ENCODE peak calls at places on chromosomes 2 and 18, in nine cellular contexts. I, J, C, S, M, E, A, N and L are unnamed samples.

GRCh38 chr2:72198532-72199241 is 51.0 kb upstream of the CYP26B1 start:
- DNase-seq in I (no peak), A (no peak), C (no peak), M (no peak), E (no peak), N (no peak), S (no peak), J (peak), L (no peak)

GRCh38 chr2:148989882-148990493 is 48.5 kb upstream of the LYPD6B start:
- DNase-seq in M (no peak), C (no peak), E (no peak), N (peak), I (peak), J (peak), A (no peak), S (no peak), L (no peak)

GRCh38 chr2:226063704-226064390 is 664.3 kb downstream of the NYAP2 start:
- DNase-seq in N (no peak), A (no peak), C (no peak), I (no peak), J (peak), S (no peak), M (no peak), E (no peak), L (no peak)

GRCh38 chr2:30730736-30731135 is 76.5 kb downstream of the CAPN13 start:
- DNase-seq in A (no peak), J (no peak), C (no peak), M (no peak), S (no peak), E (no peak), N (no peak), I (no peak), L (no peak)

GRCh38 chr18:11987527-11987926 is 6.2 kb downstream of the IMPA2 start:
- DNase-seq in E (no peak), N (no peak), C (peak), M (no peak), I (no peak), A (no peak), S (no peak), J (peak), L (no peak)

GRCh38 chr2:70440621-70441020 is 113.0 kb downstream of the TGFA start:
- DNase-seq in C (no peak), A (peak), N (no peak), S (no peak), J (no peak), E (no peak), M (no peak), I (peak), L (no peak)

GRCh38 chr2:201781583-201782051 is 884 bp upstream of the ALS2 start:
- DNase-seq in J (no peak), A (peak), S (no peak), I (no peak), C (peak), N (no peak), E (no peak), M (no peak), L (peak)

GRCh38 chr18:28177828-28178635 is 1.1 kb upstream of the CDH2 start:
- DNase-seq in M (peak), I (peak), S (peak), E (no peak), A (no peak), N (no peak), J (peak), C (peak), L (peak)

GRCh38 chr2:225337183-225337582 is 62.3 kb upstream of the NYAP2 start:
- DNase-seq in J (peak), S (no peak), N (no peak), C (no peak), M (no peak), I (no peak), E (no peak), A (no peak), L (no peak)

GRCh38 chr2:159449504-159450124 is 163.1 kb upstream of the WDSUB1 start:
- DNase-seq in A (no peak), M (no peak), E (no peak), I (no peak), S (no peak), N (no peak), J (peak), C (no peak), L (no peak)

GRCh38 chr2:239246723-239247122 is 154.1 kb downstream of the HDAC4 start:
- DNase-seq in C (no peak), M (no peak), S (no peak), A (no peak), I (no peak), N (no peak), J (no peak), E (peak), L (no peak)

GRCh38 chr2:221596192-221596591 is 24.1 kb upstream of the EPHA4 start:
- DNase-seq in S (no peak), E (no peak), N (no peak), C (no peak), I (no peak), J (peak), A (no peak), M (no peak), L (no peak)

GRCh38 chr2:179344280-179344961 is 79.8 kb upstream of the SESTD1 start:
- DNase-seq in J (peak), I (no peak), S (no peak), E (no peak), A (no peak), M (no peak), C (no peak), N (no peak), L (no peak)

GRCh38 chr2:102841107-102841840 is 79.4 kb downstream of the TMEM182 start:
- DNase-seq in N (no peak), A (no peak), I (peak), M (peak), S (no peak), C (no peak), J (peak), E (peak), L (peak)

GRCh38 chr2:178874529-178875240 is 67.5 kb upstream of the TTN start:
- DNase-seq in C (no peak), I (no peak), A (no peak), J (no peak), S (no peak), E (no peak), M (no peak), N (no peak), L (no peak)

GRCh38 chr2:88239781-88240180 is 69.6 kb downstream of the THNSL2 start:
- DNase-seq in J (no peak), E (no peak), N (no peak), A (peak), I (no peak), M (no peak), C (no peak), S (no peak), L (no peak)

GRCh38 chr2:226295123-226295522 is 504.5 kb downstream of the IRS1 start:
- DNase-seq in I (no peak), M (no peak), J (no peak), E (no peak), C (no peak), A (no peak), S (no peak), N (no peak), L (no peak)

GRCh38 chr18:79949571-79950439 is 1.6 kb downstream of the SLC66A2 start:
- DNase-seq in S (peak), C (peak), I (peak), A (no peak), N (peak), J (no peak), M (peak), E (no peak), L (no peak)

GRCh38 chr2:16729335-16729734 is 63.7 kb upstream of the CYRIA start:
- DNase-seq in S (no peak), J (no peak), C (no peak), E (no peak), I (no peak), A (no peak), N (no peak), M (no peak), L (no peak)

GRCh38 chr2:28507806-28508764 is 12.2 kb downstream of the PLB1 start:
- DNase-seq in S (no peak), N (no peak), A (no peak), C (peak), J (peak), I (no peak), M (no peak), E (no peak), L (peak)

GRCh38 chr2:239625106-239625845 is 224.5 kb upstream of the HDAC4 start:
- DNase-seq in E (no peak), A (peak), S (no peak), C (no peak), N (no peak), I (no peak), M (no peak), J (no peak), L (no peak)

GRCh38 chr2:209619782-209620181 is 151.8 kb upstream of the UNC80 start:
- DNase-seq in E (no peak), M (no peak), N (no peak), A (no peak), J (no peak), I (no peak), S (no peak), C (no peak), L (no peak)

GRCh38 chr2:75079575-75079974 is 119.7 kb downstream of the TACR1 start:
- DNase-seq in C (no peak), M (no peak), J (peak), N (no peak), I (no peak), S (no peak), A (no peak), E (no peak), L (no peak)

GRCh38 chr2:37827911-37828411 is 97.1 kb upstream of the RMDN2 start:
- DNase-seq in S (no peak), E (no peak), I (no peak), C (no peak), M (no peak), N (no peak), J (peak), A (no peak), L (no peak)

GRCh38 chr2:118975133-118975532 is 33.1 kb downstream of the MARCO start:
- DNase-seq in C (no peak), I (no peak), J (no peak), A (peak), M (no peak), N (no peak), E (no peak), S (no peak), L (no peak)

GRCh38 chr2:144596074-144596871 is 76.4 kb upstream of the ZEB2 start:
- DNase-seq in A (no peak), C (no peak), M (no peak), E (no peak), I (no peak), J (peak), N (no peak), S (no peak), L (no peak)

GRCh38 chr2:181354626-181355025 is 102.6 kb upstream of the ITGA4 start:
- DNase-seq in N (no peak), M (no peak), J (peak), A (no peak), I (no peak), S (no peak), E (no peak), C (no peak), L (no peak)

GRCh38 chr2:234075947-234076346 is 25.4 kb downstream of the SPP2 start:
- DNase-seq in A (no peak), S (no peak), I (no peak), E (no peak), J (no peak), N (no peak), M (no peak), C (no peak), L (no peak)

GRCh38 chr2:127196998-127197397 is 23.1 kb downstream of the CYP27C1 start:
- DNase-seq in I (no peak), N (no peak), M (no peak), A (no peak), E (no peak), J (no peak), C (no peak), S (no peak), L (no peak)

GRCh38 chr2:199869653-199870052 is 18.7 kb upstream of the FTCDNL1 start:
- DNase-seq in E (no peak), S (no peak), J (no peak), A (no peak), C (no peak), M (no peak), I (no peak), N (no peak), L (no peak)
- H3K27ac ChIP-seq in E (no peak), S (no peak), J (no peak), A (no peak), C (no peak), M (no peak), I (peak), N (no peak), L (no peak)

GRCh38 chr18:9918016-9918680 is 4.3 kb downstream of the VAPA start:
- DNase-seq in I (no peak), M (no peak), E (no peak), C (no peak), A (no peak), S (no peak), N (no peak), J (peak), L (no peak)
- H3K27ac ChIP-seq in I (no peak), M (peak), E (peak), C (no peak), A (no peak), S (peak), N (peak), J (no peak), L (no peak)

GRCh38 chr2:170739507-170740046 is 24.4 kb downstream of the SP5 start:
- DNase-seq in C (no peak), M (no peak), I (no peak), A (no peak), S (no peak), J (no peak), N (no peak), E (no peak), L (no peak)
- H3K27ac ChIP-seq in C (no peak), M (no peak), I (no peak), A (no peak), S (no peak), J (no peak), N (no peak), E (peak), L (no peak)

DNA sequence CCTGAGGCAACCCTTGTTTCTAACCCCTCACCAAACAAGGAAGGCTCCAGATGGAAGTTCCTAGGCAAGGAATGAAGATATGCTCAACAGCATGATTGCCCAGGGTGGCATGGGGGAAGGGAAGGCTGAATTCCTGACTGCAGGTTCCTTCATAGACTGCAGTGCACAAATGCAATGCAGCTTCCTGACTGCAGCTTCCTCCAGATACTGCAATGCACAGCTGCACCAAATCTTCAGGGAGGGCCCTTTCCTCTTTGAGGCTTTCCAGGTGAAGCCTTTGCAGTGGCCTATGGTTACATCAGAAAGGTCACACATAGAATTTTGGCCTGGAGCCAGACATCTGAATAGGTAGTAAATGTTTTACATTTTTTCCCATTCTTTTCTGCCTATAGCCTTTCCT is 58.8 kb upstream of the DYNAP start:
- DNase-seq in M (no peak), J (no peak), N (no peak), S (no peak), E (no peak), I (peak), A (no peak), C (no peak), L (no peak)
- H3K27ac ChIP-seq in M (no peak), J (no peak), N (no peak), S (no peak), E (no peak), I (peak), A (no peak), C (no peak), L (no peak)

DNA sequence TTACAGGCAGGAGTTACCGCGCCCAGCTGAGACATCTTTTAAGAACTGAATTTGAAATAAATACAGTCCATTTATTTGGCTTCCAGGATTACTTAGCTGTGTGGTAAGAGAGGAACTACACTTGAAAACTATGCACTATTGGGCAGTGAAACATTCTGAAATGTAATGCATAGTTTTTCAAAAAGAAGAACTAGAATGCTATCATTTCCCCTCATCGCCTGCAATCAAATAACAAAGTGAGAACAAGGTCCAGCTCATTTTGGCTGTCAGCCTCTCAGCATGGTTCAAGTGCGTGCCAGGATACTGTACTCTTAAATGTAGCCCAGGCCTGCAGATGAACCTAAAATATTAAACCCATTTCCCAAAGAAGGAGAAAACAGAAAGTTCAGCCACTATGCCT is 76.6 kb upstream of the ARL5A start:
- DNase-seq in I (no peak), A (no peak), M (no peak), J (no peak), C (no peak), E (no peak), S (no peak), N (no peak), L (no peak)
- H3K27ac ChIP-seq in I (no peak), A (no peak), M (no peak), J (no peak), C (no peak), E (no peak), S (no peak), N (no peak), L (peak)